ENCODE peak calls at places on chromosome 19, in six cellular contexts. U is RWPE1; D is NCI-H146; B is mesendoderm; V is progenitor cell of endocrine pancreas; Q is central memory CD4-positive, alpha-beta T cell. C is an unnamed sample.

GRCh38 chr19:13398780-13399726 is 107.2 kb downstream of the CACNA1A start:
- DNase-seq in U (peak; percentile 97), Q (no peak), D (no peak), V (no peak), B (no peak), C (no peak)

GRCh38 chr19:58107778-58108545 is 9.9 kb upstream of the ZSCAN18 start:
- DNase-seq in Q (no peak), B (no peak), V (no peak), U (no peak), D (no peak), C (no peak)

GRCh38 chr19:2274937-2275535 is 6.9 kb downstream of the PEAK3 start:
- DNase-seq in B (peak; percentile 89), D (peak; percentile 27), V (no peak), U (peak; percentile 48), Q (peak; percentile 51), C (peak; percentile 75)

GRCh38 chr19:50008532-50008931 is 16.6 kb downstream of the VRK3 start:
- DNase-seq in V (no peak), B (peak; percentile 66), U (no peak), D (no peak), Q (no peak), C (peak; percentile 24)

GRCh38 chr19:46205183-46205984 is 24.2 kb upstream of the IGFL1 start:
- DNase-seq in Q (no peak), D (peak; percentile 17), U (no peak), V (no peak), B (no peak), C (no peak)

GRCh38 chr19:46191972-46192371 is 37.6 kb upstream of the IGFL1 start:
- DNase-seq in Q (no peak), V (no peak), D (no peak), B (no peak), U (no peak), C (no peak)

GRCh38 chr19:40585677-40586422 is 9.2 kb downstream of the SHKBP1 start:
- DNase-seq in D (no peak), V (no peak), B (no peak), Q (no peak), U (no peak), C (no peak)

GRCh38 chr19:2084993-2085720 is 11.0 kb downstream of the MOB3A start:
- DNase-seq in D (no peak), V (no peak), Q (peak; percentile 97), B (no peak), U (no peak), C (no peak)

GRCh38 chr19:13843104-13843921 is 33.6 kb upstream of the NANOS3 start:
- DNase-seq in D (peak; percentile 57), B (peak; percentile 84), V (no peak), Q (no peak), U (peak; percentile 88), C (no peak)

GRCh38 chr19:44076325-44076724 is 4.4 kb downstream of the ZNF284 start:
- DNase-seq in D (no peak), B (no peak), U (no peak), V (no peak), Q (no peak), C (no peak)

GRCh38 chr19:33448159-33448516 is 73.5 kb downstream of the PEPD start:
- DNase-seq in V (no peak), Q (no peak), D (no peak), U (no peak), B (no peak), C (no peak)

GRCh38 chr19:38035515-38036495 is 128.8 kb downstream of the SIPA1L3 start:
- DNase-seq in B (no peak), D (no peak), Q (no peak), V (no peak), U (no peak), C (no peak)

GRCh38 chr19:46955114-46955812 is 64.4 kb upstream of the NPAS1 start:
- DNase-seq in D (no peak), V (no peak), Q (peak; percentile 70), U (no peak), B (no peak), C (no peak)

GRCh38 chr19:13098291-13099072 is 4.2 kb downstream of the LYL1 start:
- DNase-seq in B (peak; percentile 60), V (no peak), U (no peak), D (no peak), Q (peak; percentile 36), C (peak; percentile 77)

GRCh38 chr19:52778811-52779210 is 7.8 kb downstream of the ZNF600 start:
- DNase-seq in U (no peak), B (no peak), Q (peak; percentile 6), V (no peak), D (no peak), C (no peak)

GRCh38 chr19:51076602-51077213 is 6.0 kb downstream of the KLK14 start:
- DNase-seq in U (no peak), D (no peak), Q (no peak), B (no peak), V (no peak), C (no peak)

GRCh38 chr19:14116918-14117578 is 514 bp downstream of the PRKACA start:
- DNase-seq in U (no peak), Q (peak; percentile 12), D (peak; percentile 30), B (no peak), V (peak; percentile 28), C (no peak)

GRCh38 chr19:17794731-17795494 is at the start of gene B3GNT3:
- DNase-seq in Q (peak; percentile 30), B (peak; percentile 60), V (no peak), U (peak; percentile 70), D (peak; percentile 76), C (no peak)

GRCh38 chr19:7408251-7408650 is 59.5 kb downstream of the ARHGEF18 start:
- DNase-seq in Q (no peak), V (no peak), D (no peak), B (no peak), U (no peak), C (no peak)

GRCh38 chr19:2282062-2282861 is at the start of gene PEAK3:
- DNase-seq in B (peak; percentile 81), Q (no peak), V (no peak), U (no peak), D (peak; percentile 12), C (no peak)

GRCh38 chr19:37353968-37354367 is 16.9 kb upstream of the ZNF527 start:
- DNase-seq in V (no peak), B (no peak), Q (no peak), D (no peak), U (no peak), C (no peak)

GRCh38 chr19:17802137-17802858 is 7.4 kb downstream of the B3GNT3 start:
- DNase-seq in Q (no peak), V (no peak), U (no peak), D (no peak), B (no peak), C (no peak)

GRCh38 chr19:50658438-50659317 is 9.4 kb downstream of the C19orf81 start:
- DNase-seq in B (peak; percentile 91), D (peak; percentile 50), Q (no peak), V (peak; percentile 83), U (peak; percentile 89), C (peak; percentile 94)

GRCh38 chr19:49120325-49120683 is 960 bp downstream of the PPFIA3 start:
- DNase-seq in U (no peak), Q (no peak), B (no peak), D (no peak), V (no peak), C (no peak)

GRCh38 chr19:30684613-30685012 is 312.4 kb downstream of the ZNF536 start:
- DNase-seq in D (no peak), U (no peak), B (no peak), V (no peak), Q (no peak), C (no peak)

GRCh38 chr19:48368942-48369341 is 4.8 kb downstream of the SYNGR4 start:
- DNase-seq in B (no peak), D (peak; percentile 90), U (no peak), V (no peak), Q (no peak), C (no peak)

C was measured in T47D.